ENCODE peak calls at places on chromosomes 1 and 21, in ten cellular contexts. Q, N, E, K, M, F, S, G, Z and D are unnamed samples.

GRCh38 chr1:227318003-227318851 is at the start of gene CDC42BPA:
- DNase-seq in K (peak), G (peak), Z (peak), M (peak), F (peak), Q (no peak), E (peak), S (peak), N (peak), D (peak)

GRCh38 chr1:201459775-201460174 is 9.2 kb downstream of the PHLDA3 start:
- DNase-seq in N (no peak), S (no peak), Q (no peak), E (no peak), M (no peak), Z (no peak), G (no peak), F (no peak), K (no peak), D (no peak)

GRCh38 chr1:111516008-111516535 is 12.6 kb upstream of the ADORA3 start:
- DNase-seq in Q (peak), N (peak), F (no peak), E (peak), K (peak), Z (peak), M (peak), S (peak), G (peak), D (no peak)

GRCh38 chr1:115911298-115911697 is 65.0 kb upstream of the SLC22A15 start:
- DNase-seq in F (no peak), S (no peak), G (no peak), Z (no peak), N (no peak), K (no peak), M (no peak), Q (no peak), E (no peak), D (no peak)

GRCh38 chr1:97245682-97246081 is 524.1 kb downstream of the PTBP2 start:
- DNase-seq in Z (no peak), F (no peak), K (no peak), Q (no peak), M (peak), S (no peak), G (no peak), E (no peak), N (no peak), D (no peak)

GRCh38 chr1:15835205-15835740 is 12.2 kb upstream of the SPEN start:
- DNase-seq in K (no peak), F (no peak), S (no peak), Q (no peak), N (peak), M (peak), G (no peak), Z (no peak), E (no peak), D (peak)

GRCh38 chr21:27582946-27583270 is 616.0 kb upstream of the ADAMTS5 start:
- DNase-seq in F (no peak), M (no peak), S (no peak), Z (no peak), N (no peak), K (no peak), Q (no peak), G (no peak), E (no peak), D (no peak)

GRCh38 chr1:21514245-21514644 is 5.0 kb downstream of the ALPL start:
- DNase-seq in M (no peak), Q (no peak), N (no peak), S (no peak), Z (no peak), E (no peak), K (no peak), G (no peak), F (no peak), D (no peak)

GRCh38 chr1:8538502-8538901 is 220.6 kb downstream of the SLC45A1 start:
- DNase-seq in N (no peak), K (no peak), F (no peak), Q (no peak), E (no peak), G (no peak), M (no peak), Z (no peak), S (no peak), D (no peak)

GRCh38 chr1:162040657-162041056 is 17.0 kb upstream of the OLFML2B start:
- DNase-seq in F (peak), G (no peak), Q (peak), N (no peak), Z (no peak), E (no peak), K (no peak), M (peak), S (no peak), D (no peak)

GRCh38 chr1:8460132-8460544 is 142.2 kb downstream of the SLC45A1 start:
- DNase-seq in S (no peak), G (no peak), M (no peak), Q (no peak), K (no peak), F (peak), N (peak), Z (no peak), E (no peak), D (no peak)

GRCh38 chr1:211591980-211592493 is 13.1 kb upstream of the SLC30A1 start:
- DNase-seq in M (peak), Q (no peak), Z (no peak), K (peak), G (no peak), N (peak), E (peak), F (peak), S (peak), D (no peak)

GRCh38 chr1:182229907-182230522 is 161.6 kb downstream of the GLUL start:
- DNase-seq in N (no peak), G (no peak), K (peak), S (peak), E (no peak), Q (no peak), Z (no peak), M (no peak), F (no peak), D (no peak)

GRCh38 chr21:41678016-41678935 is 88.6 kb downstream of the RIPK4 start:
- DNase-seq in F (peak), E (no peak), K (no peak), Z (no peak), M (no peak), N (no peak), Q (no peak), G (no peak), S (no peak), D (no peak)

GRCh38 chr1:172556461-172556860 is 23.5 kb downstream of the SUCO start:
- DNase-seq in M (peak), Z (no peak), S (no peak), E (no peak), K (no peak), N (no peak), Q (no peak), F (no peak), G (no peak), D (no peak)

GRCh38 chr21:46393941-46394818 is 64.5 kb upstream of the DIP2A start:
- DNase-seq in K (no peak), N (no peak), S (no peak), M (no peak), G (no peak), Z (no peak), E (no peak), Q (no peak), F (no peak), D (no peak)

GRCh38 chr1:214494706-214495105 is 56.7 kb downstream of the PTPN14 start:
- DNase-seq in Q (no peak), G (no peak), S (no peak), N (no peak), K (no peak), F (peak), Z (no peak), E (no peak), M (no peak), D (no peak)

GRCh38 chr1:53690411-53690810 is 48.6 kb downstream of the GLIS1 start:
- DNase-seq in K (no peak), M (no peak), G (no peak), Q (no peak), N (no peak), F (no peak), Z (no peak), E (no peak), S (no peak), D (no peak)

GRCh38 chr21:35475006-35475405 is 425.9 kb upstream of the RUNX1 start:
- DNase-seq in F (no peak), E (no peak), S (peak), M (peak), K (peak), Q (peak), G (no peak), N (no peak), Z (no peak), D (no peak)

GRCh38 chr1:4160181-4160580 is 260.1 kb upstream of the C1orf174 start:
- DNase-seq in N (no peak), G (no peak), Z (no peak), M (no peak), K (no peak), S (no peak), Q (no peak), F (no peak), E (no peak), D (no peak)

GRCh38 chr1:236051107-236051885 is 13.6 kb downstream of the NID1 start:
- DNase-seq in G (no peak), Q (no peak), Z (peak), N (peak), E (no peak), S (no peak), F (peak), K (no peak), M (peak), D (no peak)

GRCh38 chr1:243712890-243713425 is 137.1 kb downstream of the AKT3 start:
- DNase-seq in N (no peak), M (no peak), F (no peak), K (peak), Q (peak), G (no peak), S (no peak), Z (no peak), E (no peak), D (no peak)

GRCh38 chr1:37017737-37018136 is 16.6 kb downstream of the GRIK3 start:
- DNase-seq in K (no peak), S (no peak), G (no peak), F (no peak), Q (no peak), M (no peak), E (no peak), N (no peak), Z (no peak), D (no peak)

GRCh38 chr1:195733826-195734225 is 874.4 kb downstream of the KCNT2 start:
- DNase-seq in M (peak), S (no peak), K (no peak), F (no peak), N (no peak), G (no peak), Z (no peak), Q (no peak), E (peak), D (no peak)

GRCh38 chr21:44894687-44895302 is 21.3 kb upstream of the PTTG1IP start:
- DNase-seq in G (no peak), N (no peak), F (no peak), K (no peak), E (no peak), S (no peak), M (no peak), Z (peak), Q (no peak), D (peak)